ENCODE peak calls at places on chromosome 7, in five cellular contexts. R, D, V, P and Q are unnamed samples.

GRCh38 chr7:130891254-130892094 is 157.5 kb upstream of the KLF14 start:
- DNase-seq in R (peak; percentile 98), D (no peak), V (no peak), P (peak; percentile 55), Q (no peak)

GRCh38 chr7:98872328-98872924 is 2.6 kb upstream of the TMEM130 start:
- DNase-seq in R (peak; percentile 26), D (no peak), V (no peak), P (no peak), Q (no peak)

GRCh38 chr7:78018541-78019456 is 220.2 kb downstream of the PHTF2 start:
- DNase-seq in R (peak; percentile 72), D (no peak), V (peak; percentile 20), P (peak; percentile 10), Q (no peak)

GRCh38 chr7:140230862-140231778 is 54.3 kb upstream of the KDM7A start:
- DNase-seq in R (no peak), D (peak; percentile 53), V (peak; percentile 45), P (peak; percentile 53), Q (peak; percentile 44)

GRCh38 chr7:1091019-1091643 is 3.2 kb downstream of the GPER1 start:
- DNase-seq in R (no peak), D (no peak), V (no peak), P (no peak), Q (no peak)

GRCh38 chr7:69790915-69791473 is 192.7 kb downstream of the AUTS2 start:
- DNase-seq in R (no peak), D (no peak), V (no peak), P (no peak), Q (no peak)

GRCh38 chr7:81705206-81705605 is 64.6 kb downstream of the HGF start:
- DNase-seq in R (no peak), D (no peak), V (no peak), P (no peak), Q (no peak)

GRCh38 chr7:151059362-151060112 is at the start of gene SLC4A2:
- DNase-seq in R (peak; percentile 64), D (peak; percentile 65), V (peak; percentile 61), P (peak; percentile 72), Q (peak; percentile 52)

GRCh38 chr7:99531354-99531765 is 20.6 kb downstream of the FAM200A start:
- DNase-seq in R (peak; percentile 26), D (no peak), V (no peak), P (no peak), Q (no peak)

GRCh38 chr7:143974457-143974856 is 19.8 kb downstream of the OR2F1 start:
- DNase-seq in R (no peak), D (no peak), V (no peak), P (peak; percentile 44), Q (no peak)

GRCh38 chr7:73901231-73901822 is 40.4 kb downstream of the TMEM270 start:
- DNase-seq in R (no peak), D (no peak), V (no peak), P (no peak), Q (no peak)

GRCh38 chr7:15621468-15621867 is 59.7 kb upstream of the AGMO start:
- DNase-seq in R (no peak), D (no peak), V (no peak), P (no peak), Q (no peak)

GRCh38 chr7:33761440-33762080 is 143.8 kb upstream of the BMPER start:
- DNase-seq in R (no peak), D (no peak), V (no peak), P (no peak), Q (no peak)

GRCh38 chr7:79820387-79820786 is 314.2 kb upstream of the GNAI1 start:
- DNase-seq in R (peak; percentile 92), D (no peak), V (peak; percentile 9), P (no peak), Q (no peak)

GRCh38 chr7:23970193-23970592 is 260.2 kb downstream of the STK31 start:
- DNase-seq in R (no peak), D (no peak), V (no peak), P (no peak), Q (no peak)

GRCh38 chr7:1512781-1513656 is 8.8 kb upstream of the INTS1 start:
- DNase-seq in R (peak; percentile 40), D (no peak), V (no peak), P (no peak), Q (no peak)

GRCh38 chr7:133976140-133976539 is 151.0 kb upstream of the LRGUK start:
- DNase-seq in R (peak; percentile 18), D (no peak), V (no peak), P (no peak), Q (no peak)

GRCh38 chr7:36658603-36659516 is 65.4 kb downstream of the AOAH start:
- DNase-seq in R (peak; percentile 77), D (peak; percentile 30), V (peak; percentile 18), P (no peak), Q (no peak)

GRCh38 chr7:73786588-73786987 is 16.5 kb upstream of the CLDN3 start:
- DNase-seq in R (no peak), D (no peak), V (no peak), P (no peak), Q (no peak)

GRCh38 chr7:134547738-134548054 is 1.2 kb upstream of the AKR1B15 start:
- DNase-seq in R (peak; percentile 79), D (peak; percentile 62), V (no peak), P (peak; percentile 62), Q (no peak)

GRCh38 chr7:68706291-68706690 is 892.0 kb upstream of the AUTS2 start:
- DNase-seq in R (peak; percentile 57), D (no peak), V (no peak), P (no peak), Q (no peak)

GRCh38 chr7:157271991-157272324 is 64.8 kb upstream of the DNAJB6 start:
- DNase-seq in R (peak; percentile 99), D (no peak), V (no peak), P (peak; percentile 91), Q (no peak)

GRCh38 chr7:128136215-128136597 is 104.9 kb upstream of the LEP start:
- DNase-seq in R (no peak), D (peak; percentile 30), V (peak; percentile 36), P (no peak), Q (no peak)

GRCh38 chr7:128137096-128137655 is 103.9 kb upstream of the LEP start:
- DNase-seq in R (peak; percentile 62), D (no peak), V (no peak), P (no peak), Q (no peak)

GRCh38 chr7:128131701-128132100 is 100.5 kb upstream of the LRRC4 start:
- DNase-seq in R (no peak), D (no peak), V (no peak), P (no peak), Q (no peak)

GRCh38 chr7:128132426-128133069 is 101.3 kb upstream of the LRRC4 start:
- DNase-seq in R (no peak), D (no peak), V (no peak), P (no peak), Q (no peak)

GRCh38 chr7:128135275-128136214 is 104.3 kb upstream of the LRRC4 start:
- DNase-seq in R (peak; percentile 49), D (peak; percentile 74), V (peak; percentile 70), P (peak; percentile 13), Q (peak; percentile 62)
- TF ChIP-seq CTCF in R (peak; percentile 50), D (peak; percentile 99), V (peak; percentile 96), P (peak; percentile 80), Q (peak; percentile 99)

GRCh38 chr7:27689045-27689877 is 26.6 kb upstream of the HIBADH start:
- DNase-seq in R (no peak), D (peak; percentile 16), V (no peak), P (no peak), Q (no peak)
- TF ChIP-seq CTCF in R (no peak), D (no peak), V (no peak), P (peak; percentile 10), Q (peak; percentile 52)

GRCh38 chr7:127546313-127546712 is 39.1 kb downstream of the GCC1 start:
- DNase-seq in R (no peak), D (no peak), V (no peak), P (no peak), Q (no peak)

GRCh38 chr7:127551941-127552340 is 33.5 kb downstream of the GCC1 start:
- DNase-seq in R (no peak), D (no peak), V (no peak), P (no peak), Q (no peak)

DNA sequence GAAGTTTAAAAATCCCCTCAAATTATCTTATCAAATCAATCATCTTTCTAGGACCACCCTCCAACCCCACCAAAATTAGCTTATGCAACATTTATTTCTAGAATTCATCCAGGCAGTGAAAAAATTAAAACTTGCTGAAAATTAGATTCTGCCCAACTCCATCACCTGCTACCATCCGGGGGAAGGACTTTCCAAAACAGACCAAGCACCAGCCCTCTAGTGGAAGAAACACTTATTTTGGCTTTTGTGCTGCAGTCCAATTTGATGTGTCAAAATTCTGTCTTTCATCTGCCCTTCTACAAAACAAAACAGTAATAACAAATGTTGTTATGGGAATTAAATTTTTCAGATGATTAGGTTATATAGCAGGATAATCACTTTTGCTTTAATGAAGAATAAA is 35.1 kb downstream of the GCC1 start:
- DNase-seq in R (no peak), D (no peak), V (no peak), P (no peak), Q (no peak)
- TF ChIP-seq CTCF in R (no peak), D (peak; percentile 37), V (peak; percentile 37), P (no peak), Q (peak; percentile 25)

DNA sequence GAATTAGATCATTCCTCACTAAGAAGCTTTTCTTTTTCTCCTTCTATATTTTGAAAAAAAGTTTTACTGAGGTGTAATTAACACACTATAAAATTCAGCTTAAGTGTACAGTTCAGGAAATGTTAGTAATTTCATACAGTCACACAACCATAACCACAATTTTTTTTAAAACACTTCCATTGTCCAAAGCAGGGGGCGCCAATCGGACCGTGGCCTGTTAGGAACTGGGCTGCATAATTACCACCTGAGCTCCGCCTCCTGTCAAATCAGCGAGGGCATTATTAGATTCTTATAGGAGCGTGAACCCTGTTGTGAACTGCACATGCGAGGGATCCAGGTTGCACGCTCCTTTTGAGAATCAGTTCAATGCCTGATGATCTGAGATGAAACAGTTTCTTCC is 427.1 kb downstream of the TFEC start:
- DNase-seq in R (no peak), D (no peak), V (no peak), P (no peak), Q (no peak)
- TF ChIP-seq CTCF in R (no peak), D (peak; percentile 22), V (peak; percentile 21), P (no peak), Q (no peak)

GRCh38 chr7:2520131-2520807 is 695 bp downstream of the LFNG start:
- DNase-seq in R (no peak), D (no peak), V (peak; percentile 39), P (no peak), Q (no peak)
- TF ChIP-seq CTCF in R (no peak), D (no peak), V (peak; percentile 24), P (peak; percentile 17), Q (peak; percentile 26)

GRCh38 chr7:152108359-152108758 is 82.9 kb downstream of the GALNT11 start:
- DNase-seq in R (no peak), D (no peak), V (no peak), P (no peak), Q (no peak)
- TF ChIP-seq CTCF in R (no peak), D (no peak), V (no peak), P (no peak), Q (no peak)